ENCODE peak calls at places on chromosomes 1 and 21, in eight cellular contexts. M, N, P, T, G, E, S and I are unnamed samples.

GRCh38 chr1:98940680-98941079 is 64.0 kb downstream of the PLPPR5 start:
- DNase-seq in S (no peak), N (no peak), G (no peak), M (peak; percentile 81), P (no peak), T (peak; percentile 88), E (no peak), I (peak; percentile 47)

GRCh38 chr21:45544449-45545235 is 2.4 kb upstream of the SLC19A1 start:
- DNase-seq in G (no peak), T (no peak), P (no peak), E (no peak), M (no peak), S (no peak), N (no peak), I (no peak)

GRCh38 chr1:229370601-229371021 is 27.8 kb upstream of the CCSAP start:
- DNase-seq in M (no peak), S (no peak), N (no peak), T (no peak), G (no peak), P (no peak), E (no peak), I (no peak)

GRCh38 chr1:215863796-215864195 is 296.7 kb downstream of the KCTD3 start:
- DNase-seq in N (no peak), P (no peak), E (no peak), S (no peak), T (peak; percentile 17), G (no peak), M (no peak), I (no peak)

GRCh38 chr1:198880818-198881597 is 242.2 kb downstream of the PTPRC start:
- DNase-seq in M (peak; percentile 95), G (no peak), N (peak; percentile 87), E (no peak), T (peak; percentile 94), P (no peak), S (peak; percentile 91), I (peak; percentile 82)

GRCh38 chr1:20361805-20362381 is 71.2 kb downstream of the VWA5B1 start:
- DNase-seq in T (peak; percentile 75), N (peak; percentile 45), G (peak; percentile 84), E (peak; percentile 83), M (peak; percentile 22), P (peak; percentile 81), S (peak; percentile 42), I (peak; percentile 75)

GRCh38 chr1:197269053-197269452 is 1.0 kb downstream of the CRB1 start:
- DNase-seq in M (no peak), N (no peak), S (no peak), P (no peak), G (no peak), E (peak; percentile 11), T (no peak), I (no peak)

GRCh38 chr1:21302747-21303715 is 12.8 kb upstream of the ECE1 start:
- DNase-seq in N (peak; percentile 78), M (peak; percentile 87), T (peak; percentile 90), S (no peak), E (no peak), P (no peak), G (no peak), I (peak; percentile 45)

GRCh38 chr1:57615956-57616355 is 192.1 kb upstream of the DAB1 start:
- DNase-seq in G (no peak), S (no peak), E (no peak), M (no peak), T (no peak), P (no peak), N (peak; percentile 32), I (no peak)

GRCh38 chr1:202017385-202018225 is 7.2 kb downstream of the ELF3 start:
- DNase-seq in G (peak; percentile 33), S (peak; percentile 73), E (peak; percentile 42), M (no peak), N (no peak), P (peak; percentile 65), T (no peak), I (peak; percentile 43)

GRCh38 chr1:6198646-6199297 is 623 bp downstream of the RPL22 start:
- DNase-seq in N (peak; percentile 42), T (peak; percentile 64), S (no peak), E (no peak), P (no peak), G (no peak), M (peak; percentile 18), I (no peak)

GRCh38 chr1:81876901-81877750 is 76.4 kb downstream of the ADGRL2 start:
- DNase-seq in E (no peak), P (no peak), G (peak; percentile 38), T (peak; percentile 75), N (peak; percentile 83), M (peak; percentile 72), S (no peak), I (no peak)

GRCh38 chr1:22673486-22674409 is 20.7 kb downstream of the C1QB start:
- DNase-seq in T (peak; percentile 80), E (peak; percentile 93), M (peak; percentile 49), G (peak; percentile 76), P (peak; percentile 66), S (peak; percentile 41), N (peak; percentile 74), I (peak; percentile 74)

GRCh38 chr1:155729031-155729898 is 40.4 kb downstream of the DAP3 start:
- DNase-seq in P (peak; percentile 18), G (peak; percentile 93), T (peak; percentile 75), M (peak; percentile 58), S (peak; percentile 38), E (peak; percentile 79), N (peak; percentile 75), I (peak; percentile 85)

GRCh38 chr1:54278941-54279422 is 79.0 kb downstream of the MRPL37 start:
- DNase-seq in M (peak; percentile 93), S (no peak), G (no peak), N (no peak), P (no peak), T (peak; percentile 34), E (no peak), I (no peak)

GRCh38 chr21:45169001-45169400 is 94.6 kb downstream of the ADARB1 start:
- DNase-seq in G (no peak), T (no peak), S (no peak), N (no peak), E (no peak), P (no peak), M (no peak), I (no peak)

GRCh38 chr1:54227091-54227602 is 27.2 kb downstream of the MRPL37 start:
- DNase-seq in S (peak; percentile 48), G (no peak), N (no peak), E (no peak), M (peak; percentile 75), T (peak; percentile 91), P (no peak), I (peak; percentile 58)

GRCh38 chr21:27647401-27647800 is 680.5 kb upstream of the ADAMTS5 start:
- DNase-seq in S (no peak), G (no peak), T (peak; percentile 9), P (no peak), N (peak; percentile 40), E (no peak), M (no peak), I (no peak)

GRCh38 chr1:50976890-50977574 is 7.0 kb downstream of the CDKN2C start:
- DNase-seq in G (peak; percentile 50), N (peak; percentile 55), E (peak; percentile 48), M (peak; percentile 52), T (peak; percentile 80), P (peak; percentile 49), S (no peak), I (peak; percentile 52)
- H4K20me1 ChIP-seq in G (peaks cover 34% of the 10 kb centered on the region), N (no peaks in the 10 kb centered on the region), E (peaks cover 72% of the 10 kb centered on the region), M (no peaks in the 10 kb centered on the region), T (no peaks in the 10 kb centered on the region), P (no peaks in the 10 kb centered on the region), S (no peaks in the 10 kb centered on the region), I (no peaks in the 10 kb centered on the region)

GRCh38 chr1:37945743-37946702 is 830 bp downstream of the INPP5B start:
- DNase-seq in S (no peak), N (peak; percentile 86), E (no peak), G (peak; percentile 28), P (peak; percentile 92), M (peak; percentile 85), T (peak; percentile 93), I (no peak)

GRCh38 chr1:37948841-37949240 is 2.0 kb upstream of the INPP5B start:
- DNase-seq in T (no peak), S (no peak), M (no peak), N (no peak), P (no peak), G (no peak), E (no peak), I (no peak)

GRCh38 chr1:37948160-37948559 is 1.3 kb upstream of the INPP5B start:
- DNase-seq in N (no peak), E (no peak), M (no peak), P (no peak), G (no peak), T (no peak), S (no peak), I (no peak)

GRCh38 chr1:37947364-37947763 is 511 bp upstream of the INPP5B start:
- DNase-seq in M (no peak), G (no peak), S (no peak), P (no peak), N (no peak), E (no peak), T (no peak), I (no peak)

DNA sequence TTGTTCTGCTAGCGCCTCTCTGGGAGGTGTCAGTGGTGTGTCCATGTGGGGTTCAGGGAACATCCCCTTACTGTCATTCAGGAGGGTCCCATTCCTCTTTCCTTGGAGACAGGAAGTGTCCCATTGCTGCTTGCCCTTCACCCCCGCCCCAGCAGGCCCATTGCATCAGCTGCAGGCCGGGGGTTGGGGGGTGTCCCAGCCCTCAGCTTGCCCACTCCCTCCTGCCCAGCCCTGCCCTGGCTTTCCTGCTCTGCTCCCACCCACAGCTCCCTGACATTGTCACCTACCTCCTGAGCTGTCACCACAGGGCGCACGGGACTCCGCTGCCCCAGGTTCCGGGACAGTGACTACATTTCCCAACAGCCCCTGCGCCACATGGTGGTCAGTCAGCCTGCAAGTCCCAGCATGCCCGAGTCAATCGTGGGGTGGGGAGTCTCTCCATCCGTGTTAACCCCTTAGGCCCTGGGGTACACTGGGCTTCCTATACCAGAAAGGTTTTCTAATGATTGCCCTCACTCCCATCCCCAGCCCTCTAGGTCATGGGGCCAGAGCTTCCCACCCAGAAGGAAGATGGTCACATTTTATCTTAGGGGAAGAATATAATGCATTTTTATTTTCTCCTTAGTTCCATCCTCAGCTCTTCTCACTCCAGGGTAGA is at the start of gene INPP5B:
- DNase-seq in E (peak; percentile 89), G (peak; percentile 97), P (peak; percentile 91), T (peak; percentile 92), M (peak; percentile 85), N (peak; percentile 83), S (peak; percentile 80), I (no peak)
- H3K4me3 ChIP-seq in E (peak within 1 kb of the TSS; percentile 59), G (peak within 1 kb of the TSS; percentile 66), P (peak within 1 kb of the TSS; percentile 61), T (peak within 1 kb of the TSS; percentile 91), M (peak within 1 kb of the TSS; percentile 76), N (peak within 1 kb of the TSS; percentile 52), S (peak within 1 kb of the TSS; percentile 77), I (no peak within 1 kb of the TSS)

GRCh38 chr1:31576743-31577455 is 584 bp downstream of the TINAGL1 start:
- DNase-seq in G (no peak), E (no peak), M (no peak), P (no peak), N (peak; percentile 16), S (no peak), T (no peak), I (no peak)
- H3K4me1 ChIP-seq in G (peaks cover 37% of the 10 kb centered on the region), E (peaks cover 10% of the 10 kb centered on the region), M (peaks cover 44% of the 10 kb centered on the region), P (peaks cover 41% of the 10 kb centered on the region), N (peaks cover 67% of the 10 kb centered on the region), S (peaks cover 49% of the 10 kb centered on the region), T (peaks cover 51% of the 10 kb centered on the region), I (peaks cover 74% of the 10 kb centered on the region)

DNA sequence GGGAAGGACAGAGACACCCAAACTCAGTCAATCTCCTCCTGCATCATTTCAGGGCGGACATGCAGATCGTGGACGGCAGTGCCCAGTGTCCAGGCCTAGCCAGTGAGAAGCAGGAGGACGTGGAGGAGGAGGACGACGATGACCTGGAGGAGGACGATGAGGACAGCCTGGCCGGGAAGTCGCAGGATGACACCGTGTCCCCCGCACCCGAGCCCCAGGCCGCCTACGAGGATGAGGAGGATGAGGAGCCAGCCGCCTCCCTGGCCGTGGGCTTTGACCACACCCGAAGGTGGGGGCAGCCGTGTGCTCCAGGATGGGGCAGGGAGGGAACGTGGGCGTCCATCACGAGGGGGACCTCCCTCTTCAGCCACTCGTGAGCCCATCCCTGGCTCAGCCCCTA is 23.6 kb upstream of the ARHGEF16 start:
- DNase-seq in T (no peak), M (no peak), E (no peak), S (no peak), G (no peak), P (no peak), N (no peak), I (no peak)
- H4K20me1 ChIP-seq in T (no peaks in the 10 kb centered on the region), M (no peaks in the 10 kb centered on the region), E (no peaks in the 10 kb centered on the region), S (no peaks in the 10 kb centered on the region), G (no peaks in the 10 kb centered on the region), P (peaks cover 18% of the 10 kb centered on the region), N (no peaks in the 10 kb centered on the region), I (no peaks in the 10 kb centered on the region)